ENCODE peak calls at places on chromosomes 13 and 19, in six cellular contexts. One of them, this sample, is unnamed.

GRCh38 chr19:18385675-18386542 is at the start of gene GDF15:
- DNase-seq in GM23338: peak
- DNase-seq in HCT116: peak
- DNase-seq in fibroblast of lung: peak
- DNase-seq in left ventricle myocardium inferior: peak
- DNase-seq in WERI-Rb-1: peak
- DNase-seq in this sample: peak

GRCh38 chr19:27774827-27775226 is 1438.1 kb downstream of the UQCRFS1 start:
- DNase-seq in GM23338: peak
- DNase-seq in HCT116: no peak
- DNase-seq in fibroblast of lung: no peak
- DNase-seq in left ventricle myocardium inferior: no peak
- DNase-seq in WERI-Rb-1: peak
- DNase-seq in this sample: no peak

GRCh38 chr19:583198-583967 is 6.3 kb upstream of the HCN2 start:
- DNase-seq in GM23338: no peak
- DNase-seq in HCT116: no peak
- DNase-seq in fibroblast of lung: no peak
- DNase-seq in left ventricle myocardium inferior: no peak
- DNase-seq in WERI-Rb-1: no peak
- DNase-seq in this sample: no peak

GRCh38 chr13:43864921-43865320 is 14.6 kb downstream of the CCDC122 start:
- DNase-seq in GM23338: no peak
- DNase-seq in HCT116: no peak
- DNase-seq in fibroblast of lung: no peak
- DNase-seq in left ventricle myocardium inferior: no peak
- DNase-seq in WERI-Rb-1: no peak
- DNase-seq in this sample: no peak

GRCh38 chr13:42883771-42884170 is 102.4 kb downstream of the FAM216B start:
- DNase-seq in GM23338: no peak
- DNase-seq in HCT116: peak
- DNase-seq in fibroblast of lung: peak
- DNase-seq in left ventricle myocardium inferior: no peak
- DNase-seq in WERI-Rb-1: peak
- DNase-seq in this sample: peak

GRCh38 chr13:90846956-90847355 is 500.5 kb upstream of the MIR17HG start:
- DNase-seq in GM23338: no peak
- DNase-seq in HCT116: no peak
- DNase-seq in fibroblast of lung: no peak
- DNase-seq in left ventricle myocardium inferior: no peak
- DNase-seq in WERI-Rb-1: no peak
- DNase-seq in this sample: no peak

GRCh38 chr13:51804295-51805172 is 571 bp upstream of the DHRS12 start:
- DNase-seq in GM23338: no peak
- DNase-seq in HCT116: no peak
- DNase-seq in fibroblast of lung: no peak
- DNase-seq in left ventricle myocardium inferior: no peak
- DNase-seq in WERI-Rb-1: no peak
- DNase-seq in this sample: no peak

GRCh38 chr13:95494082-95494681 is 58.3 kb upstream of the CLDN10 start:
- DNase-seq in GM23338: peak
- DNase-seq in HCT116: peak
- DNase-seq in fibroblast of lung: peak
- DNase-seq in left ventricle myocardium inferior: no peak
- DNase-seq in WERI-Rb-1: no peak
- DNase-seq in this sample: peak

GRCh38 chr13:56713656-56714055 is 427.1 kb upstream of the PRR20A start:
- DNase-seq in GM23338: peak
- DNase-seq in HCT116: no peak
- DNase-seq in fibroblast of lung: no peak
- DNase-seq in left ventricle myocardium inferior: no peak
- DNase-seq in WERI-Rb-1: no peak
- DNase-seq in this sample: no peak

GRCh38 chr13:87042946-87043345 is 628.2 kb upstream of the SLITRK5 start:
- DNase-seq in GM23338: no peak
- DNase-seq in HCT116: no peak
- DNase-seq in fibroblast of lung: peak
- DNase-seq in left ventricle myocardium inferior: no peak
- DNase-seq in WERI-Rb-1: no peak
- DNase-seq in this sample: no peak

GRCh38 chr19:47848871-47849473 is 10.1 kb upstream of the TPRX2 start:
- DNase-seq in GM23338: peak
- DNase-seq in HCT116: peak
- DNase-seq in fibroblast of lung: no peak
- DNase-seq in left ventricle myocardium inferior: no peak
- DNase-seq in WERI-Rb-1: peak
- DNase-seq in this sample: no peak

GRCh38 chr13:83753912-83754624 is 128.2 kb downstream of the SLITRK1 start:
- DNase-seq in GM23338: no peak
- DNase-seq in HCT116: no peak
- DNase-seq in fibroblast of lung: peak
- DNase-seq in left ventricle myocardium inferior: no peak
- DNase-seq in WERI-Rb-1: no peak
- DNase-seq in this sample: no peak

GRCh38 chr13:41941174-41941573 is 19.7 kb downstream of the VWA8 start:
- DNase-seq in GM23338: no peak
- DNase-seq in HCT116: no peak
- DNase-seq in fibroblast of lung: peak
- DNase-seq in left ventricle myocardium inferior: no peak
- DNase-seq in WERI-Rb-1: no peak
- DNase-seq in this sample: no peak

GRCh38 chr13:62210951-62211350 is 795.3 kb upstream of the PCDH20 start:
- DNase-seq in GM23338: no peak
- DNase-seq in HCT116: no peak
- DNase-seq in fibroblast of lung: no peak
- DNase-seq in left ventricle myocardium inferior: no peak
- DNase-seq in WERI-Rb-1: no peak
- DNase-seq in this sample: no peak

GRCh38 chr19:2084993-2085720 is 11.0 kb downstream of the MOB3A start:
- DNase-seq in GM23338: no peak
- DNase-seq in HCT116: no peak
- DNase-seq in fibroblast of lung: peak
- DNase-seq in left ventricle myocardium inferior: peak
- DNase-seq in WERI-Rb-1: no peak
- DNase-seq in this sample: peak
- H3K4me3 ChIP-seq in GM23338: no peak
- H3K4me3 ChIP-seq in HCT116: no peak
- H3K4me3 ChIP-seq in fibroblast of lung: no peak
- H3K4me3 ChIP-seq in left ventricle myocardium inferior: no peak
- H3K4me3 ChIP-seq in WERI-Rb-1: no peak
- H3K4me3 ChIP-seq in this sample: peak

GRCh38 chr19:2151339-2152229 is at the start of gene AP3D1:
- DNase-seq in GM23338: peak
- DNase-seq in HCT116: peak
- DNase-seq in fibroblast of lung: peak
- DNase-seq in left ventricle myocardium inferior: peak
- DNase-seq in WERI-Rb-1: peak
- DNase-seq in this sample: peak

GRCh38 chr19:2149980-2150793 is 1.2 kb downstream of the AP3D1 start:
- DNase-seq in GM23338: peak
- DNase-seq in HCT116: no peak
- DNase-seq in fibroblast of lung: peak
- DNase-seq in left ventricle myocardium inferior: no peak
- DNase-seq in WERI-Rb-1: no peak
- DNase-seq in this sample: peak

GRCh38 chr19:2148482-2149135 is 2.8 kb downstream of the AP3D1 start:
- DNase-seq in GM23338: no peak
- DNase-seq in HCT116: no peak
- DNase-seq in fibroblast of lung: no peak
- DNase-seq in left ventricle myocardium inferior: no peak
- DNase-seq in WERI-Rb-1: no peak
- DNase-seq in this sample: no peak

GRCh38 chr19:2154587-2155075 is 3.3 kb upstream of the AP3D1 start:
- DNase-seq in GM23338: no peak
- DNase-seq in HCT116: no peak
- DNase-seq in fibroblast of lung: peak
- DNase-seq in left ventricle myocardium inferior: no peak
- DNase-seq in WERI-Rb-1: no peak
- DNase-seq in this sample: no peak

GRCh38 chr19:2150794-2151338 is 500 bp downstream of the AP3D1 start:
- DNase-seq in GM23338: no peak
- DNase-seq in HCT116: no peak
- DNase-seq in fibroblast of lung: no peak
- DNase-seq in left ventricle myocardium inferior: no peak
- DNase-seq in WERI-Rb-1: peak
- DNase-seq in this sample: no peak
- H3K4me3 ChIP-seq in GM23338: peak
- H3K4me3 ChIP-seq in HCT116: peak
- H3K4me3 ChIP-seq in fibroblast of lung: peak
- H3K4me3 ChIP-seq in left ventricle myocardium inferior: peak
- H3K4me3 ChIP-seq in WERI-Rb-1: peak
- H3K4me3 ChIP-seq in this sample: peak

GRCh38 chr19:4471400-4472173 is 510 bp upstream of the HDGFL2 start:
- DNase-seq in GM23338: peak
- DNase-seq in HCT116: peak
- DNase-seq in fibroblast of lung: peak
- DNase-seq in left ventricle myocardium inferior: peak
- DNase-seq in WERI-Rb-1: peak
- DNase-seq in this sample: peak
- H3K4me3 ChIP-seq in GM23338: peak
- H3K4me3 ChIP-seq in HCT116: peak
- H3K4me3 ChIP-seq in fibroblast of lung: peak
- H3K4me3 ChIP-seq in left ventricle myocardium inferior: peak
- H3K4me3 ChIP-seq in WERI-Rb-1: peak
- H3K4me3 ChIP-seq in this sample: peak

GRCh38 chr13:89577301-89577700 is 1770.2 kb upstream of the MIR17HG start:
- DNase-seq in GM23338: peak
- DNase-seq in HCT116: no peak
- DNase-seq in fibroblast of lung: no peak
- DNase-seq in left ventricle myocardium inferior: no peak
- DNase-seq in WERI-Rb-1: no peak
- DNase-seq in this sample: no peak

GRCh38 chr13:89568276-89568675 is 1779.2 kb upstream of the MIR17HG start:
- DNase-seq in GM23338: no peak
- DNase-seq in HCT116: no peak
- DNase-seq in fibroblast of lung: peak
- DNase-seq in left ventricle myocardium inferior: no peak
- DNase-seq in WERI-Rb-1: no peak
- DNase-seq in this sample: no peak

GRCh38 chr13:89568746-89569145 is 1778.7 kb upstream of the MIR17HG start:
- DNase-seq in GM23338: no peak
- DNase-seq in HCT116: no peak
- DNase-seq in fibroblast of lung: no peak
- DNase-seq in left ventricle myocardium inferior: no peak
- DNase-seq in WERI-Rb-1: peak
- DNase-seq in this sample: no peak

GRCh38 chr13:89571676-89572075 is 1775.8 kb upstream of the MIR17HG start:
- DNase-seq in GM23338: peak
- DNase-seq in HCT116: no peak
- DNase-seq in fibroblast of lung: no peak
- DNase-seq in left ventricle myocardium inferior: no peak
- DNase-seq in WERI-Rb-1: no peak
- DNase-seq in this sample: no peak

DNA sequence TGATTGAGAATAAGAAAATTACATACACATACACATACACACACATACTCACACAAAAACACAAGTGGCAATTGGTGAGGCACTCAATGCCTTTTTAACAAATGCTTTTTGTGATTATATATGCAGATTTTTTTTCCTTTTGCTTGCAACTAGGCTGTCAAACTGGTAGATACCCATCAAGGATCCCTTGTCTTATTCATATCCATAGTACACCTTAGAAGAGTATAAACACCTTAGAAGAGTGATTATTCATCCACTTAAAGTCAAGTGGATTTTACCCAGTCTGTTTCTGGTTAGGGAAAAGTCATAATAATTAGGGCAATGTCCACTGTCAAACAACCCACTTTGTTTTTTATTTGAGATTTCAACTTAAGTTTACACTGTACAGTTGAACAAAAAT is 1773.4 kb upstream of the MIR17HG start:
- DNase-seq in GM23338: no peak
- DNase-seq in HCT116: no peak
- DNase-seq in fibroblast of lung: no peak
- DNase-seq in left ventricle myocardium inferior: no peak
- DNase-seq in WERI-Rb-1: no peak
- DNase-seq in this sample: no peak
- H3K4me3 ChIP-seq in GM23338: no peak
- H3K4me3 ChIP-seq in HCT116: no peak
- H3K4me3 ChIP-seq in fibroblast of lung: no peak
- H3K4me3 ChIP-seq in left ventricle myocardium inferior: no peak
- H3K4me3 ChIP-seq in WERI-Rb-1: no peak
- H3K4me3 ChIP-seq in this sample: no peak

GRCh38 chr19:20273376-20273775 is 106.4 kb downstream of the ZNF486 start:
- DNase-seq in GM23338: no peak
- DNase-seq in HCT116: no peak
- DNase-seq in fibroblast of lung: no peak
- DNase-seq in left ventricle myocardium inferior: no peak
- DNase-seq in WERI-Rb-1: no peak
- DNase-seq in this sample: no peak

GRCh38 chr19:20273951-20274578 is 107.1 kb downstream of the ZNF486 start:
- DNase-seq in GM23338: no peak
- DNase-seq in HCT116: no peak
- DNase-seq in fibroblast of lung: no peak
- DNase-seq in left ventricle myocardium inferior: no peak
- DNase-seq in WERI-Rb-1: no peak
- DNase-seq in this sample: no peak

GRCh38 chr19:20276011-20276738 is 109.2 kb downstream of the ZNF486 start:
- DNase-seq in GM23338: no peak
- DNase-seq in HCT116: no peak
- DNase-seq in fibroblast of lung: no peak
- DNase-seq in left ventricle myocardium inferior: no peak
- DNase-seq in WERI-Rb-1: peak
- DNase-seq in this sample: no peak

GRCh38 chr19:20269461-20269860 is 102.4 kb downstream of the ZNF486 start:
- DNase-seq in GM23338: no peak
- DNase-seq in HCT116: no peak
- DNase-seq in fibroblast of lung: no peak
- DNase-seq in left ventricle myocardium inferior: no peak
- DNase-seq in WERI-Rb-1: no peak
- DNase-seq in this sample: no peak

DNA sequence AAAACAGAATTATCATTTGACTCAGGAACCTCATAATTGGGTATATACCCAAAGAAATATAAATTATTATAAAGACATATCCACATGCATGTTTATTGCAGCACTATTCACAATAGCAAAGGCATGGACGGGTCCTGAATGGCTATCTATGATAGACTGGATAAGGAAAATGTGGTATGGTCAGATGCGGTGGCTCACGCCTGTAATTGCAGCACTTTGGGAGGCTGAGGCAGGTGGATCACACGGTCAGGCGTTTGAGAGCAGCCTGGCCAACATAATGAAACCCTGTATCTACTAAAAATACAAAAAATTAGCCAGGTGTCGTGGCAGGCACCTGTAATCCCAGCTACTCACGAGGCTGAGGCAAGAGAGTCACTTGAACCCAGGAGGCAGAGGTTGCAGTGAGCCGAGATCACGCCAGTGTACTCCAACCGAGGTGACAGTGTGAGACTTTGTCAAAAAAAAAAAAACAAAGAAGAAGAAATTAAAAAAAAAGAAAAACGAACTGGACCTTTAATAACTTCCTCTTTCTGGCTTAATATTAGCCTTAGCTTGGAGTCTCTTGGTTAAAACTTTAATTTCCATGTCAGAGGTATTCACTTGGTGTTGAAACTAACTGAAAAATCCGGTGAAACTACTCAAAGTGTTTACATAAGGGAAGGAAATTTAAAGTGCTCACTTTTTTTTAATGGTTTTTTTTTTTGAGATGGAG is 104.4 kb downstream of the ZNF486 start:
- DNase-seq in GM23338: no peak
- DNase-seq in HCT116: no peak
- DNase-seq in fibroblast of lung: no peak
- DNase-seq in left ventricle myocardium inferior: no peak
- DNase-seq in WERI-Rb-1: no peak
- DNase-seq in this sample: no peak
- H3K4me3 ChIP-seq in GM23338: no peak
- H3K4me3 ChIP-seq in HCT116: no peak
- H3K4me3 ChIP-seq in fibroblast of lung: no peak
- H3K4me3 ChIP-seq in left ventricle myocardium inferior: no peak
- H3K4me3 ChIP-seq in WERI-Rb-1: no peak
- H3K4me3 ChIP-seq in this sample: no peak